ENCODE peak calls at places on chromosomes 5 and 9, in six cellular contexts. One of them, this sample, is unnamed.

GRCh38 chr9:2559212-2560152 is 62.1 kb upstream of the VLDLR start:
- DNase-seq in heart left ventricle: peak; percentile 95
- DNase-seq in GM23338: peak; percentile 14
- DNase-seq in H1: no peak
- DNase-seq in AG04450: peak; percentile 87
- DNase-seq in upper lobe of right lung: no peak
- DNase-seq in this sample: peak; percentile 76

GRCh38 chr5:59276886-59277514 is 616.5 kb downstream of the PDE4D start:
- DNase-seq in upper lobe of right lung: no peak
- DNase-seq in H1: no peak
- DNase-seq in heart left ventricle: no peak
- DNase-seq in AG04450: no peak
- DNase-seq in GM23338: no peak
- DNase-seq in this sample: no peak

GRCh38 chr5:126970517-126971017 is 59.8 kb downstream of the MARCHF3 start:
- DNase-seq in H1: no peak
- DNase-seq in upper lobe of right lung: no peak
- DNase-seq in GM23338: no peak
- DNase-seq in AG04450: no peak
- DNase-seq in heart left ventricle: no peak
- DNase-seq in this sample: no peak

GRCh38 chr9:134502261-134503211 is 139.1 kb upstream of the COL5A1 start:
- DNase-seq in H1: no peak
- DNase-seq in GM23338: no peak
- DNase-seq in AG04450: peak; percentile 97
- DNase-seq in upper lobe of right lung: peak; percentile 68
- DNase-seq in heart left ventricle: peak; percentile 87
- DNase-seq in this sample: peak; percentile 87

GRCh38 chr5:65828507-65828906 is 97.9 kb upstream of the ERBIN start:
- DNase-seq in GM23338: no peak
- DNase-seq in AG04450: no peak
- DNase-seq in heart left ventricle: no peak
- DNase-seq in H1: no peak
- DNase-seq in upper lobe of right lung: no peak
- DNase-seq in this sample: peak; percentile 64

GRCh38 chr5:61734966-61735365 is 402.9 kb downstream of the ZSWIM6 start:
- DNase-seq in AG04450: no peak
- DNase-seq in upper lobe of right lung: no peak
- DNase-seq in GM23338: no peak
- DNase-seq in heart left ventricle: no peak
- DNase-seq in H1: no peak
- DNase-seq in this sample: no peak

GRCh38 chr9:757246-757881 is 84.1 kb upstream of the DMRT1 start:
- DNase-seq in upper lobe of right lung: no peak
- DNase-seq in H1: peak; percentile 67
- DNase-seq in heart left ventricle: peak; percentile 41
- DNase-seq in AG04450: peak; percentile 15
- DNase-seq in GM23338: peak; percentile 84
- DNase-seq in this sample: no peak

GRCh38 chr9:80797841-80798688 is 891.3 kb downstream of the TLE1 start:
- DNase-seq in upper lobe of right lung: no peak
- DNase-seq in heart left ventricle: peak; percentile 35
- DNase-seq in GM23338: no peak
- DNase-seq in H1: no peak
- DNase-seq in AG04450: peak; percentile 60
- DNase-seq in this sample: peak; percentile 5

GRCh38 chr9:19127881-19128719 is 808 bp upstream of the PLIN2 start:
- DNase-seq in H1: peak; percentile 65
- DNase-seq in AG04450: no peak
- DNase-seq in GM23338: peak; percentile 64
- DNase-seq in upper lobe of right lung: peak; percentile 71
- DNase-seq in heart left ventricle: peak; percentile 46
- DNase-seq in this sample: no peak

GRCh38 chr5:177304392-177305119 is 957 bp downstream of the PRELID1 start:
- DNase-seq in heart left ventricle: no peak
- DNase-seq in GM23338: no peak
- DNase-seq in upper lobe of right lung: no peak
- DNase-seq in H1: no peak
- DNase-seq in AG04450: no peak
- DNase-seq in this sample: no peak

GRCh38 chr9:123157216-123157615 is 111.2 kb downstream of the STRBP start:
- DNase-seq in heart left ventricle: no peak
- DNase-seq in upper lobe of right lung: no peak
- DNase-seq in H1: no peak
- DNase-seq in GM23338: no peak
- DNase-seq in AG04450: no peak
- DNase-seq in this sample: no peak

GRCh38 chr5:112742424-112742823 is 4.7 kb downstream of the APC start:
- DNase-seq in GM23338: no peak
- DNase-seq in H1: no peak
- DNase-seq in AG04450: no peak
- DNase-seq in upper lobe of right lung: no peak
- DNase-seq in heart left ventricle: no peak
- DNase-seq in this sample: no peak

GRCh38 chr5:135192351-135192750 is 158.3 kb upstream of the PITX1 start:
- DNase-seq in AG04450: no peak
- DNase-seq in GM23338: no peak
- DNase-seq in H1: peak; percentile 16
- DNase-seq in heart left ventricle: no peak
- DNase-seq in upper lobe of right lung: no peak
- DNase-seq in this sample: no peak

GRCh38 chr5:152547202-152547601 is 142.1 kb upstream of the NMUR2 start:
- DNase-seq in GM23338: no peak
- DNase-seq in heart left ventricle: no peak
- DNase-seq in AG04450: no peak
- DNase-seq in upper lobe of right lung: no peak
- DNase-seq in H1: no peak
- DNase-seq in this sample: no peak

GRCh38 chr9:17802249-17802857 is 223.5 kb downstream of the SH3GL2 start:
- DNase-seq in heart left ventricle: no peak
- DNase-seq in upper lobe of right lung: no peak
- DNase-seq in H1: no peak
- DNase-seq in AG04450: no peak
- DNase-seq in GM23338: peak; percentile 38
- DNase-seq in this sample: no peak

GRCh38 chr9:128372784-128373183 is 1.6 kb downstream of the URM1 start:
- DNase-seq in AG04450: peak; percentile 21
- DNase-seq in upper lobe of right lung: no peak
- DNase-seq in heart left ventricle: no peak
- DNase-seq in GM23338: no peak
- DNase-seq in H1: no peak
- DNase-seq in this sample: no peak

GRCh38 chr9:84140535-84141101 is 160.0 kb downstream of the RMI1 start:
- DNase-seq in H1: peak; percentile 76
- DNase-seq in GM23338: peak; percentile 76
- DNase-seq in upper lobe of right lung: no peak
- DNase-seq in AG04450: no peak
- DNase-seq in heart left ventricle: no peak
- DNase-seq in this sample: no peak

GRCh38 chr5:171891595-171891994 is 106.0 kb downstream of the SMIM23 start:
- DNase-seq in H1: no peak
- DNase-seq in upper lobe of right lung: no peak
- DNase-seq in AG04450: no peak
- DNase-seq in GM23338: no peak
- DNase-seq in heart left ventricle: no peak
- DNase-seq in this sample: no peak

GRCh38 chr5:66143473-66144073 is 527 bp upstream of the SREK1 start:
- DNase-seq in GM23338: no peak
- DNase-seq in AG04450: no peak
- DNase-seq in upper lobe of right lung: no peak
- DNase-seq in H1: no peak
- DNase-seq in heart left ventricle: no peak
- DNase-seq in this sample: no peak

GRCh38 chr5:112419050-112419595 is at the start of gene EPB41L4A:
- DNase-seq in upper lobe of right lung: peak; percentile 70
- DNase-seq in AG04450: no peak
- DNase-seq in GM23338: peak; percentile 74
- DNase-seq in H1: peak; percentile 81
- DNase-seq in heart left ventricle: peak; percentile 54
- DNase-seq in this sample: no peak

DNA sequence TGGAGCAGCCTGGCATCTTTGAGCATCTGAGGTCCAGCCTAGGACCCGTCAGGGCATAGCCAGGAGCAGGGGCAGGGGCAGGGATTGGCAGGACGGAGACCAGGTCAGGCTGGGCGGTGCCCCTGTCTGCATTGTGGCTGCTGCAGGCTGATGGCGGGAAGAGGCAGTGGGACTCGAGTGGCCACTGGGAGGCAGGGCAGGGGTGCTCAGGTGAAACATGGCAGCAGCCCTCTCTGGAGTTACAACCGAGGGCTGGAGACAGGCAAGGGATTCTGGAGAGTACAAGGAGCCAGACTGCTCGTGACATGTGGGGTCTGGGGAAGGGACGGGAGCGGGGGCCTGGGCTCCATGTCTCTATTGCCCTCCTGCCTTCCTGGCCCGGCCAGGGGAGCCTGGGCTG is 97.4 kb upstream of the RAPGEF1 start:
- DNase-seq in heart left ventricle: peak; percentile 59
- DNase-seq in H1: peak; percentile 66
- DNase-seq in upper lobe of right lung: no peak
- DNase-seq in AG04450: no peak
- DNase-seq in GM23338: peak; percentile 61
- DNase-seq in this sample: no peak
- TF ChIP-seq CTCF in heart left ventricle: peak; percentile 56
- TF ChIP-seq CTCF in H1: peak; percentile 59
- TF ChIP-seq CTCF in upper lobe of right lung: no peak
- TF ChIP-seq CTCF in AG04450: peak; percentile 26
- TF ChIP-seq CTCF in GM23338: peak; percentile 33
- TF ChIP-seq CTCF in this sample: peak; percentile 8

GRCh38 chr5:36242534-36243144 is 914 bp upstream of the NADK2 start:
- DNase-seq in heart left ventricle: no peak
- DNase-seq in AG04450: no peak
- DNase-seq in H1: no peak
- DNase-seq in GM23338: peak; percentile 28
- DNase-seq in upper lobe of right lung: no peak
- DNase-seq in this sample: no peak
- H3K4me3 ChIP-seq in heart left ventricle: peak overlapping the region; percentile 90
- H3K4me3 ChIP-seq in AG04450: peak overlapping the region; percentile 73
- H3K4me3 ChIP-seq in H1: no peak overlapping the region
- H3K4me3 ChIP-seq in GM23338: peak overlapping the region; percentile 86
- H3K4me3 ChIP-seq in upper lobe of right lung: peak overlapping the region; percentile 83
- H3K4me3 ChIP-seq in this sample: peak overlapping the region; percentile 69

GRCh38 chr5:3194684-3195083 is 400.9 kb upstream of the IRX1 start:
- DNase-seq in H1: no peak
- DNase-seq in GM23338: peak; percentile 27
- DNase-seq in upper lobe of right lung: no peak
- DNase-seq in AG04450: no peak
- DNase-seq in heart left ventricle: no peak
- DNase-seq in this sample: no peak
- H3K27me3 ChIP-seq in H1: peaks cover 5% of the 10 kb centered on the region
- H3K27me3 ChIP-seq in GM23338: peaks cover 25% of the 10 kb centered on the region
- H3K27me3 ChIP-seq in upper lobe of right lung: peaks cover 16% of the 10 kb centered on the region
- H3K27me3 ChIP-seq in AG04450: no peaks in the 10 kb centered on the region
- H3K27me3 ChIP-seq in heart left ventricle: peaks cover 13% of the 10 kb centered on the region
- H3K27me3 ChIP-seq in this sample: no peaks in the 10 kb centered on the region

GRCh38 chr9:77177143-77177893 is at the start of gene VPS13A:
- DNase-seq in heart left ventricle: peak; percentile 95
- DNase-seq in AG04450: peak; percentile 71
- DNase-seq in upper lobe of right lung: peak; percentile 96
- DNase-seq in H1: peak; percentile 99
- DNase-seq in GM23338: peak; percentile 99
- DNase-seq in this sample: peak; percentile 56
- TF ChIP-seq CTCF in heart left ventricle: no peak
- TF ChIP-seq CTCF in AG04450: peak; percentile 30
- TF ChIP-seq CTCF in upper lobe of right lung: peak; percentile 40
- TF ChIP-seq CTCF in H1: no peak
- TF ChIP-seq CTCF in GM23338: no peak
- TF ChIP-seq CTCF in this sample: peak; percentile 31

DNA sequence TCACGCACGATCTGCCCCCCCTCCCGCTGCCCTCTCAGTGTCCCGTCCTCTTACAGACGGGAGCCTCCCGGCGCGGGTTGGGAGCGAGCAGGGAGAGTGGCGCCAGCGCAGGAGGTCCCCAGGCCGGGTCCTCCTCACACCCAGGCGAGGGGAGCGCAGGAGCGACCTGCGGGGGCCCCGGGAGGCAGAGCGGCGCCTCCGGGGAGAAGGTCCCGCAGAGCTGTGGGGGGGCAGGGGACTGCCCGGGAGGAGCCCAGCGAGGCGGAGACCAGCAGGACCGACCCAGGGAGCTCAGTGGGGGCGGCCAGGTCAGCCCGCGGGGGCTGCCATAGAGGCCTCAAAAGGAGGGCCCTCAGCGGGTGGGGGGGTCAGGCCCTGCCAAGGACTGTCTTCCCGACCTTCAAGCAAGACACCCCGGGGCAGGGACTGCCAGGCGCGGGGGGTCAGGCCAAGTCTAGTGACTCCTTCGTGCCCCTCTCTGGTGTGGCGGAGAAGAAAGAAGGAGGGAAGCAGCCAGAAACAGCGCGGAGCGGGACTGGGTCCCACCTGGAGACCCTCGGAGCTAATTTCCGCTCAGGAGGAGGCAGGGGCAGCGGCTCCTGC is 123.3 kb upstream of the ERCC6L2 start:
- DNase-seq in H1: peak; percentile 69
- DNase-seq in AG04450: no peak
- DNase-seq in GM23338: peak; percentile 50
- DNase-seq in heart left ventricle: no peak
- DNase-seq in upper lobe of right lung: no peak
- DNase-seq in this sample: no peak
- H3K4me3 ChIP-seq in H1: peak overlapping the region; percentile 59
- H3K4me3 ChIP-seq in AG04450: peak overlapping the region; percentile 4
- H3K4me3 ChIP-seq in GM23338: peak overlapping the region; percentile 77
- H3K4me3 ChIP-seq in heart left ventricle: no peak overlapping the region
- H3K4me3 ChIP-seq in upper lobe of right lung: no peak overlapping the region
- H3K4me3 ChIP-seq in this sample: no peak overlapping the region

GRCh38 chr5:124746252-124746915 is at the start of gene ZNF608:
- DNase-seq in H1: peak; percentile 49
- DNase-seq in AG04450: no peak
- DNase-seq in heart left ventricle: no peak
- DNase-seq in GM23338: peak; percentile 67
- DNase-seq in upper lobe of right lung: no peak
- DNase-seq in this sample: no peak
- H3K27me3 ChIP-seq in H1: no peaks in the 10 kb centered on the region
- H3K27me3 ChIP-seq in AG04450: no peaks in the 10 kb centered on the region
- H3K27me3 ChIP-seq in heart left ventricle: no peaks in the 10 kb centered on the region
- H3K27me3 ChIP-seq in GM23338: no peaks in the 10 kb centered on the region
- H3K27me3 ChIP-seq in upper lobe of right lung: no peaks in the 10 kb centered on the region
- H3K27me3 ChIP-seq in this sample: peaks cover 20% of the 10 kb centered on the region

GRCh38 chr9:95003694-95004451 is 277.4 kb downstream of the AOPEP start:
- DNase-seq in H1: no peak
- DNase-seq in GM23338: peak; percentile 68
- DNase-seq in AG04450: no peak
- DNase-seq in upper lobe of right lung: peak; percentile 84
- DNase-seq in heart left ventricle: peak; percentile 75
- DNase-seq in this sample: no peak
- TF ChIP-seq CTCF in H1: no peak
- TF ChIP-seq CTCF in GM23338: no peak
- TF ChIP-seq CTCF in AG04450: peak; percentile 29
- TF ChIP-seq CTCF in upper lobe of right lung: no peak
- TF ChIP-seq CTCF in heart left ventricle: peak; percentile 16
- TF ChIP-seq CTCF in this sample: peak; percentile 24

GRCh38 chr5:124705577-124705976 is 40.9 kb downstream of the ZNF608 start:
- DNase-seq in GM23338: no peak
- DNase-seq in heart left ventricle: no peak
- DNase-seq in AG04450: no peak
- DNase-seq in H1: no peak
- DNase-seq in upper lobe of right lung: no peak
- DNase-seq in this sample: no peak
- H3K4me3 ChIP-seq in GM23338: no peak overlapping the region
- H3K4me3 ChIP-seq in heart left ventricle: no peak overlapping the region
- H3K4me3 ChIP-seq in AG04450: no peak overlapping the region
- H3K4me3 ChIP-seq in H1: no peak overlapping the region
- H3K4me3 ChIP-seq in upper lobe of right lung: no peak overlapping the region
- H3K4me3 ChIP-seq in this sample: no peak overlapping the region

This sample was measured in BJ.